ENCODE peak calls at places on chromosomes 2 and 18, in ten cellular contexts. M is NCI-H226; D is T-cell; T is cardiac muscle cell; B is neural progenitor cell; J is activated CD4-positive, alpha-beta T cell treated with anti-CD3 and anti-CD28 coated beads for 1 hour; A is GM23248; X is AG09319; H is heart left ventricle; F is left cardiac atrium. Q is an unnamed sample.

GRCh38 chr2:42339191-42339912 is 21.7 kb downstream of the COX7A2L start:
- DNase-seq in M (no peak), F (no peak), B (peak; percentile 24), T (no peak), J (no peak), H (no peak), D (no peak), A (peak; percentile 10), X (no peak), Q (no peak)

GRCh38 chr2:27264253-27264752 is 1.5 kb upstream of the SLC30A3 start:
- DNase-seq in B (peak; percentile 58), X (no peak), J (no peak), M (no peak), F (no peak), A (no peak), T (no peak), D (no peak), H (no peak), Q (no peak)

GRCh38 chr2:189427872-189428271 is 13.4 kb upstream of the WDR75 start:
- DNase-seq in D (no peak), T (no peak), A (no peak), M (no peak), B (no peak), H (no peak), X (no peak), F (no peak), J (no peak), Q (no peak)

GRCh38 chr2:173134703-173135102 is 59.1 kb downstream of the MAP3K20 start:
- DNase-seq in H (no peak), F (no peak), A (no peak), M (no peak), J (no peak), D (no peak), T (peak; percentile 80), X (no peak), B (no peak), Q (no peak)

GRCh38 chr2:133379159-133379558 is 189.1 kb downstream of the NCKAP5 start:
- DNase-seq in J (no peak), H (no peak), B (no peak), M (no peak), X (no peak), T (no peak), A (peak; percentile 73), F (no peak), D (no peak), Q (no peak)

GRCh38 chr2:218896501-218897393 is 16.1 kb downstream of the WNT10A start:
- DNase-seq in B (peak; percentile 58), F (no peak), X (no peak), M (peak; percentile 93), T (no peak), A (no peak), H (no peak), J (peak; percentile 82), D (peak; percentile 86), Q (peak; percentile 81)

GRCh38 chr2:78109272-78109671 is 587.1 kb upstream of the LRRTM4 start:
- DNase-seq in F (no peak), B (no peak), D (no peak), H (no peak), J (no peak), X (no peak), A (no peak), T (no peak), M (no peak), Q (no peak)

GRCh38 chr2:237631029-237631785 is 3.8 kb downstream of the LRRFIP1 start:
- DNase-seq in J (no peak), T (no peak), M (peak; percentile 48), H (no peak), B (no peak), D (no peak), X (no peak), F (no peak), A (peak; percentile 66), Q (no peak)

GRCh38 chr2:238615187-238615586 is 188.5 kb downstream of the ASB1 start:
- DNase-seq in T (no peak), H (no peak), J (no peak), D (no peak), M (no peak), X (no peak), B (no peak), A (no peak), F (no peak), Q (no peak)

GRCh38 chr18:4453712-4454547 is 1.2 kb downstream of the DLGAP1 start:
- DNase-seq in F (no peak), H (no peak), X (no peak), B (peak; percentile 76), J (no peak), D (no peak), A (no peak), M (no peak), T (no peak), Q (no peak)

GRCh38 chr2:238240761-238241711 is 1.2 kb upstream of the HES6 start:
- DNase-seq in J (no peak), M (peak; percentile 25), B (peak; percentile 96), X (no peak), F (peak; percentile 78), D (no peak), T (peak; percentile 30), A (peak; percentile 35), H (peak; percentile 48), Q (no peak)